ENCODE peak calls at places on chromosome 14, in eight cellular contexts. One of them, this sample, is unnamed.

GRCh38 chr14:67571275-67571990 is 28.6 kb downstream of the PIGH start:
- DNase-seq in AG04450: no peak
- DNase-seq in D721Med: peak; percentile 69
- DNase-seq in thoracic aorta: no peak
- DNase-seq in bronchial epithelial cell: peak; percentile 38
- DNase-seq in AG10803: peak; percentile 60
- DNase-seq in heart left ventricle: peak; percentile 52
- DNase-seq in neural progenitor cell: peak; percentile 77
- DNase-seq in this sample: peak; percentile 68

GRCh38 chr14:98198385-98198784 is 1073.6 kb downstream of the BCL11B start:
- DNase-seq in AG04450: no peak
- DNase-seq in D721Med: no peak
- DNase-seq in thoracic aorta: no peak
- DNase-seq in bronchial epithelial cell: peak; percentile 28
- DNase-seq in AG10803: no peak
- DNase-seq in heart left ventricle: no peak
- DNase-seq in neural progenitor cell: no peak
- DNase-seq in this sample: no peak

GRCh38 chr14:73623504-73623903 is 11.2 kb downstream of the ACOT6 start:
- DNase-seq in AG04450: no peak
- DNase-seq in D721Med: no peak
- DNase-seq in thoracic aorta: no peak
- DNase-seq in bronchial epithelial cell: no peak
- DNase-seq in AG10803: no peak
- DNase-seq in heart left ventricle: no peak
- DNase-seq in neural progenitor cell: no peak
- DNase-seq in this sample: no peak

GRCh38 chr14:95523818-95524448 is 7.5 kb upstream of the SYNE3 start:
- DNase-seq in AG04450: peak; percentile 68
- DNase-seq in D721Med: no peak
- DNase-seq in thoracic aorta: no peak
- DNase-seq in bronchial epithelial cell: peak; percentile 55
- DNase-seq in AG10803: peak; percentile 89
- DNase-seq in heart left ventricle: no peak
- DNase-seq in neural progenitor cell: no peak
- DNase-seq in this sample: peak; percentile 41

GRCh38 chr14:95505030-95505589 is 11.3 kb downstream of the SYNE3 start:
- DNase-seq in AG04450: no peak
- DNase-seq in D721Med: no peak
- DNase-seq in thoracic aorta: no peak
- DNase-seq in bronchial epithelial cell: no peak
- DNase-seq in AG10803: no peak
- DNase-seq in heart left ventricle: no peak
- DNase-seq in neural progenitor cell: no peak
- DNase-seq in this sample: no peak

GRCh38 chr14:22300646-22301045 is 288.4 kb downstream of the DAD1 start:
- DNase-seq in AG04450: peak; percentile 53
- DNase-seq in D721Med: no peak
- DNase-seq in thoracic aorta: no peak
- DNase-seq in bronchial epithelial cell: no peak
- DNase-seq in AG10803: no peak
- DNase-seq in heart left ventricle: no peak
- DNase-seq in neural progenitor cell: no peak
- DNase-seq in this sample: no peak

GRCh38 chr14:50605776-50606175 is 45.8 kb downstream of the ATL1 start:
- DNase-seq in AG04450: no peak
- DNase-seq in D721Med: no peak
- DNase-seq in thoracic aorta: no peak
- DNase-seq in bronchial epithelial cell: no peak
- DNase-seq in AG10803: no peak
- DNase-seq in heart left ventricle: no peak
- DNase-seq in neural progenitor cell: no peak
- DNase-seq in this sample: no peak

GRCh38 chr14:34569750-34570149 is 30.2 kb upstream of the EAPP start:
- DNase-seq in AG04450: no peak
- DNase-seq in D721Med: no peak
- DNase-seq in thoracic aorta: no peak
- DNase-seq in bronchial epithelial cell: no peak
- DNase-seq in AG10803: peak; percentile 44
- DNase-seq in heart left ventricle: no peak
- DNase-seq in neural progenitor cell: no peak
- DNase-seq in this sample: no peak

GRCh38 chr14:48792376-48793024 is 793.7 kb downstream of the RPS29 start:
- DNase-seq in AG04450: no peak
- DNase-seq in D721Med: no peak
- DNase-seq in thoracic aorta: no peak
- DNase-seq in bronchial epithelial cell: no peak
- DNase-seq in AG10803: no peak
- DNase-seq in heart left ventricle: no peak
- DNase-seq in neural progenitor cell: no peak
- DNase-seq in this sample: no peak

GRCh38 chr14:30553311-30553989 is 5.5 kb upstream of the G2E3 start:
- DNase-seq in AG04450: no peak
- DNase-seq in D721Med: no peak
- DNase-seq in thoracic aorta: no peak
- DNase-seq in bronchial epithelial cell: peak; percentile 84
- DNase-seq in AG10803: peak; percentile 72
- DNase-seq in heart left ventricle: no peak
- DNase-seq in neural progenitor cell: no peak
- DNase-seq in this sample: no peak

GRCh38 chr14:60956632-60957031 is 24.2 kb downstream of the TRMT5 start:
- DNase-seq in AG04450: no peak
- DNase-seq in D721Med: no peak
- DNase-seq in thoracic aorta: no peak
- DNase-seq in bronchial epithelial cell: no peak
- DNase-seq in AG10803: no peak
- DNase-seq in heart left ventricle: no peak
- DNase-seq in neural progenitor cell: no peak
- DNase-seq in this sample: no peak

GRCh38 chr14:54881235-54881760 is 21.3 kb downstream of the GCH1 start:
- DNase-seq in AG04450: no peak
- DNase-seq in D721Med: no peak
- DNase-seq in thoracic aorta: no peak
- DNase-seq in bronchial epithelial cell: peak; percentile 72
- DNase-seq in AG10803: peak; percentile 70
- DNase-seq in heart left ventricle: peak; percentile 24
- DNase-seq in neural progenitor cell: no peak
- DNase-seq in this sample: no peak

GRCh38 chr14:92683041-92683440 is 65.4 kb downstream of the LGMN start:
- DNase-seq in AG04450: no peak
- DNase-seq in D721Med: no peak
- DNase-seq in thoracic aorta: no peak
- DNase-seq in bronchial epithelial cell: no peak
- DNase-seq in AG10803: no peak
- DNase-seq in heart left ventricle: no peak
- DNase-seq in neural progenitor cell: no peak
- DNase-seq in this sample: no peak

GRCh38 chr14:39015360-39015961 is 87.6 kb downstream of the SEC23A start:
- DNase-seq in AG04450: no peak
- DNase-seq in D721Med: no peak
- DNase-seq in thoracic aorta: no peak
- DNase-seq in bronchial epithelial cell: peak; percentile 54
- DNase-seq in AG10803: peak; percentile 62
- DNase-seq in heart left ventricle: peak; percentile 16
- DNase-seq in neural progenitor cell: peak; percentile 68
- DNase-seq in this sample: peak; percentile 24

GRCh38 chr14:77053046-77053841 is 24.7 kb upstream of the IRF2BPL start:
- DNase-seq in AG04450: no peak
- DNase-seq in D721Med: peak; percentile 65
- DNase-seq in thoracic aorta: no peak
- DNase-seq in bronchial epithelial cell: no peak
- DNase-seq in AG10803: peak; percentile 70
- DNase-seq in heart left ventricle: peak; percentile 77
- DNase-seq in neural progenitor cell: peak; percentile 88
- DNase-seq in this sample: peak; percentile 67

GRCh38 chr14:29930283-29930682 is 2.6 kb upstream of the PRKD1 start:
- DNase-seq in AG04450: no peak
- DNase-seq in D721Med: no peak
- DNase-seq in thoracic aorta: no peak
- DNase-seq in bronchial epithelial cell: peak; percentile 50
- DNase-seq in AG10803: peak; percentile 70
- DNase-seq in heart left ventricle: no peak
- DNase-seq in neural progenitor cell: no peak
- DNase-seq in this sample: no peak

GRCh38 chr14:99774204-99774497 is 19.1 kb upstream of the EML1 start:
- DNase-seq in AG04450: no peak
- DNase-seq in D721Med: no peak
- DNase-seq in thoracic aorta: no peak
- DNase-seq in bronchial epithelial cell: no peak
- DNase-seq in AG10803: no peak
- DNase-seq in heart left ventricle: no peak
- DNase-seq in neural progenitor cell: no peak
- DNase-seq in this sample: no peak

GRCh38 chr14:34030864-34031263 is 80.0 kb upstream of the EGLN3 start:
- DNase-seq in AG04450: peak; percentile 7
- DNase-seq in D721Med: no peak
- DNase-seq in thoracic aorta: no peak
- DNase-seq in bronchial epithelial cell: no peak
- DNase-seq in AG10803: peak; percentile 89
- DNase-seq in heart left ventricle: peak; percentile 59
- DNase-seq in neural progenitor cell: no peak
- DNase-seq in this sample: no peak

GRCh38 chr14:22978873-22979671 is 3.3 kb downstream of the AJUBA start:
- DNase-seq in AG04450: no peak
- DNase-seq in D721Med: no peak
- DNase-seq in thoracic aorta: no peak
- DNase-seq in bronchial epithelial cell: peak; percentile 96
- DNase-seq in AG10803: no peak
- DNase-seq in heart left ventricle: no peak
- DNase-seq in neural progenitor cell: no peak
- DNase-seq in this sample: no peak

GRCh38 chr14:68145036-68145435 is 325.5 kb downstream of the RAD51B start:
- DNase-seq in AG04450: no peak
- DNase-seq in D721Med: no peak
- DNase-seq in thoracic aorta: no peak
- DNase-seq in bronchial epithelial cell: no peak
- DNase-seq in AG10803: no peak
- DNase-seq in heart left ventricle: no peak
- DNase-seq in neural progenitor cell: no peak
- DNase-seq in this sample: peak; percentile 30

GRCh38 chr14:51872396-51872795 is 12.0 kb downstream of the GNG2 start:
- DNase-seq in AG04450: no peak
- DNase-seq in D721Med: no peak
- DNase-seq in thoracic aorta: no peak
- DNase-seq in bronchial epithelial cell: no peak
- DNase-seq in AG10803: no peak
- DNase-seq in heart left ventricle: no peak
- DNase-seq in neural progenitor cell: no peak
- DNase-seq in this sample: no peak

GRCh38 chr14:33229269-33229924 is 290.7 kb downstream of the NPAS3 start:
- DNase-seq in AG04450: no peak
- DNase-seq in D721Med: no peak
- DNase-seq in thoracic aorta: no peak
- DNase-seq in bronchial epithelial cell: no peak
- DNase-seq in AG10803: peak; percentile 5
- DNase-seq in heart left ventricle: no peak
- DNase-seq in neural progenitor cell: no peak
- DNase-seq in this sample: no peak

GRCh38 chr14:73610692-73611091 is 1.6 kb upstream of the ACOT6 start:
- DNase-seq in AG04450: no peak
- DNase-seq in D721Med: no peak
- DNase-seq in thoracic aorta: no peak
- DNase-seq in bronchial epithelial cell: peak; percentile 26
- DNase-seq in AG10803: no peak
- DNase-seq in heart left ventricle: no peak
- DNase-seq in neural progenitor cell: peak; percentile 28
- DNase-seq in this sample: no peak

GRCh38 chr14:52080171-52080800 is 11.4 kb upstream of the NID2 start:
- DNase-seq in AG04450: no peak
- DNase-seq in D721Med: no peak
- DNase-seq in thoracic aorta: no peak
- DNase-seq in bronchial epithelial cell: peak; percentile 88
- DNase-seq in AG10803: peak; percentile 83
- DNase-seq in heart left ventricle: no peak
- DNase-seq in neural progenitor cell: no peak
- DNase-seq in this sample: no peak

GRCh38 chr14:76090611-76091010 is 61.1 kb upstream of the GPATCH2L start:
- DNase-seq in AG04450: no peak
- DNase-seq in D721Med: no peak
- DNase-seq in thoracic aorta: no peak
- DNase-seq in bronchial epithelial cell: no peak
- DNase-seq in AG10803: peak; percentile 61
- DNase-seq in heart left ventricle: no peak
- DNase-seq in neural progenitor cell: no peak
- DNase-seq in this sample: no peak

GRCh38 chr14:88249266-88249665 is 73.8 kb downstream of the KCNK10 start:
- DNase-seq in AG04450: no peak
- DNase-seq in D721Med: no peak
- DNase-seq in thoracic aorta: no peak
- DNase-seq in bronchial epithelial cell: peak; percentile 21
- DNase-seq in AG10803: no peak
- DNase-seq in heart left ventricle: no peak
- DNase-seq in neural progenitor cell: no peak
- DNase-seq in this sample: no peak

GRCh38 chr14:49977126-49977841 is 84.4 kb downstream of the ARF6 start:
- DNase-seq in AG04450: no peak
- DNase-seq in D721Med: no peak
- DNase-seq in thoracic aorta: no peak
- DNase-seq in bronchial epithelial cell: no peak
- DNase-seq in AG10803: no peak
- DNase-seq in heart left ventricle: no peak
- DNase-seq in neural progenitor cell: no peak
- DNase-seq in this sample: no peak

GRCh38 chr14:81211844-81212243 is 8.9 kb downstream of the GTF2A1 start:
- DNase-seq in AG04450: no peak
- DNase-seq in D721Med: no peak
- DNase-seq in thoracic aorta: no peak
- DNase-seq in bronchial epithelial cell: no peak
- DNase-seq in AG10803: peak; percentile 39
- DNase-seq in heart left ventricle: peak; percentile 21
- DNase-seq in neural progenitor cell: peak; percentile 30
- DNase-seq in this sample: peak; percentile 17
- TF ChIP-seq CTCF in AG04450: peak; percentile 41
- TF ChIP-seq CTCF in D721Med: peak; percentile 30
- TF ChIP-seq CTCF in thoracic aorta: peak; percentile 39
- TF ChIP-seq CTCF in bronchial epithelial cell: peak; percentile 21
- TF ChIP-seq CTCF in AG10803: peak; percentile 52
- TF ChIP-seq CTCF in heart left ventricle: no peak
- TF ChIP-seq CTCF in neural progenitor cell: peak; percentile 43
- TF ChIP-seq CTCF in this sample: no peak

GRCh38 chr14:46951103-46951502 is 299.5 kb upstream of the RPL10L start:
- DNase-seq in AG04450: no peak
- DNase-seq in D721Med: no peak
- DNase-seq in thoracic aorta: no peak
- DNase-seq in bronchial epithelial cell: peak; percentile 4
- DNase-seq in AG10803: no peak
- DNase-seq in heart left ventricle: no peak
- DNase-seq in neural progenitor cell: no peak
- DNase-seq in this sample: no peak
- TF ChIP-seq CTCF in AG04450: no peak
- TF ChIP-seq CTCF in D721Med: peak; percentile 38
- TF ChIP-seq CTCF in thoracic aorta: no peak
- TF ChIP-seq CTCF in bronchial epithelial cell: no peak
- TF ChIP-seq CTCF in AG10803: no peak
- TF ChIP-seq CTCF in heart left ventricle: no peak
- TF ChIP-seq CTCF in neural progenitor cell: peak; percentile 19
- TF ChIP-seq CTCF in this sample: no peak

GRCh38 chr14:28012629-28013415 is 753.8 kb upstream of the FOXG1 start:
- DNase-seq in AG04450: no peak
- DNase-seq in D721Med: no peak
- DNase-seq in thoracic aorta: no peak
- DNase-seq in bronchial epithelial cell: no peak
- DNase-seq in AG10803: no peak
- DNase-seq in heart left ventricle: no peak
- DNase-seq in neural progenitor cell: peak; percentile 53
- DNase-seq in this sample: peak; percentile 15
- TF ChIP-seq CTCF in AG04450: no peak
- TF ChIP-seq CTCF in D721Med: no peak
- TF ChIP-seq CTCF in thoracic aorta: no peak
- TF ChIP-seq CTCF in bronchial epithelial cell: no peak
- TF ChIP-seq CTCF in AG10803: no peak
- TF ChIP-seq CTCF in heart left ventricle: no peak
- TF ChIP-seq CTCF in neural progenitor cell: peak; percentile 42
- TF ChIP-seq CTCF in this sample: no peak

GRCh38 chr14:79274641-79275366 is 936.5 kb downstream of the DIO2 start:
- DNase-seq in AG04450: no peak
- DNase-seq in D721Med: no peak
- DNase-seq in thoracic aorta: no peak
- DNase-seq in bronchial epithelial cell: no peak
- DNase-seq in AG10803: no peak
- DNase-seq in heart left ventricle: no peak
- DNase-seq in neural progenitor cell: no peak
- DNase-seq in this sample: no peak
- TF ChIP-seq CTCF in AG04450: peak; percentile 48
- TF ChIP-seq CTCF in D721Med: no peak
- TF ChIP-seq CTCF in thoracic aorta: no peak
- TF ChIP-seq CTCF in bronchial epithelial cell: no peak
- TF ChIP-seq CTCF in AG10803: peak; percentile 8
- TF ChIP-seq CTCF in heart left ventricle: no peak
- TF ChIP-seq CTCF in neural progenitor cell: no peak
- TF ChIP-seq CTCF in this sample: no peak

This sample was measured in Calu3.